ENCODE peak calls at places on chromosomes 4 and X, in nine cellular contexts. I is activated effector memory CD4-positive, alpha-beta T cell treated with anti-CD3 and anti-CD28 coated beads, Interleukin-2, amount 50 U/mL, for 16 hours; B is activated CD8-positive, alpha-beta T cell treated with anti-CD3 and anti-CD28 coated beads, Interleukin-2, amount 10 ng/mL, durations not matched to agents 7 days and 5 days; Y is left lung; P is NCI-H1417; F is glutamatergic neuron; S is HS-5; Z is BJ; Q is NCI-H1105. H is an unnamed sample.

GRCh38 chrX:79365591-79365990 is 1.5 kb downstream of the ITM2A start:
- DNase-seq in I (no peak), B (no peak), Y (no peak), P (no peak), F (no peak), S (no peak), Z (no peak), Q (no peak), H (no peak)

GRCh38 chrX:153794897-153795816 is 689 bp downstream of the SSR4 start:
- DNase-seq in I (no peak), B (peak), Y (no peak), P (peak), F (peak), S (no peak), Z (no peak), Q (no peak), H (no peak)

GRCh38 chr4:154911608-154912098 is 130.6 kb downstream of the RBM46 start:
- DNase-seq in I (no peak), B (no peak), Y (no peak), P (no peak), F (no peak), S (no peak), Z (no peak), Q (no peak), H (no peak)

GRCh38 chr4:44985938-44986337 is 259.6 kb upstream of the GNPDA2 start:
- DNase-seq in I (no peak), B (no peak), Y (no peak), P (no peak), F (no peak), S (no peak), Z (no peak), Q (no peak), H (no peak)

GRCh38 chr4:3707423-3708102 is 58.6 kb upstream of the ADRA2C start:
- DNase-seq in I (no peak), B (no peak), Y (peak), P (no peak), F (peak), S (no peak), Z (no peak), Q (no peak), H (no peak)

GRCh38 chr4:8355864-8356565 is 84.5 kb downstream of the ACOX3 start:
- DNase-seq in I (peak), B (no peak), Y (no peak), P (no peak), F (peak), S (no peak), Z (no peak), Q (no peak), H (no peak)

GRCh38 chr4:70931359-70931758 is 29.2 kb downstream of the MOB1B start:
- DNase-seq in I (no peak), B (no peak), Y (no peak), P (no peak), F (no peak), S (no peak), Z (no peak), Q (no peak), H (no peak)

GRCh38 chr4:113760852-113761681 is 471 bp downstream of the CAMK2D start:
- DNase-seq in I (peak), B (peak), Y (peak), P (peak), F (peak), S (no peak), Z (no peak), Q (no peak), H (no peak)

GRCh38 chr4:14168919-14169318 is 541.4 kb upstream of the BOD1L1 start:
- DNase-seq in I (no peak), B (no peak), Y (no peak), P (no peak), F (no peak), S (peak), Z (peak), Q (peak), H (no peak)

GRCh38 chr4:2080429-2081300 is 21.5 kb downstream of the NAT8L start:
- DNase-seq in I (peak), B (no peak), Y (peak), P (no peak), F (no peak), S (no peak), Z (no peak), Q (no peak), H (no peak)

GRCh38 chr4:53196195-53196641 is 169.6 kb downstream of the SCFD2 start:
- DNase-seq in I (no peak), B (no peak), Y (no peak), P (no peak), F (no peak), S (no peak), Z (no peak), Q (no peak), H (no peak)

GRCh38 chrX:65920620-65921019 is 119.3 kb downstream of the VSIG4 start:
- DNase-seq in I (no peak), B (no peak), Y (no peak), P (no peak), F (no peak), S (no peak), Z (no peak), Q (peak), H (peak)

GRCh38 chr4:48228887-48229462 is 40.7 kb downstream of the TEC start:
- DNase-seq in I (no peak), B (no peak), Y (no peak), P (no peak), F (no peak), S (no peak), Z (no peak), Q (no peak), H (no peak)

GRCh38 chr4:107740950-107741701 is 21.1 kb upstream of the PAPSS1 start:
- DNase-seq in I (no peak), B (no peak), Y (no peak), P (no peak), F (no peak), S (no peak), Z (peak), Q (no peak), H (no peak)

GRCh38 chr4:20474119-20474518 is 222.4 kb downstream of the SLIT2 start:
- DNase-seq in I (no peak), B (no peak), Y (no peak), P (no peak), F (no peak), S (no peak), Z (no peak), Q (no peak), H (no peak)

GRCh38 chr4:143668930-143669553 is 31.4 kb downstream of the FREM3 start:
- DNase-seq in I (no peak), B (no peak), Y (no peak), P (no peak), F (no peak), S (no peak), Z (no peak), Q (no peak), H (no peak)

GRCh38 chrX:72296991-72297390 is 8.7 kb downstream of the CITED1 start:
- DNase-seq in I (no peak), B (no peak), Y (no peak), P (no peak), F (no peak), S (no peak), Z (no peak), Q (no peak), H (no peak)

GRCh38 chrX:1480082-1480785 is 27.5 kb upstream of the ASMTL start:
- DNase-seq in I (no peak), B (peak), Y (no peak), P (no peak), F (no peak), S (no peak), Z (no peak), Q (no peak), H (no peak)

GRCh38 chrX:65586491-65586890 is 51.9 kb upstream of the LAS1L start:
- DNase-seq in I (no peak), B (no peak), Y (no peak), P (no peak), F (no peak), S (no peak), Z (no peak), Q (no peak), H (no peak)

GRCh38 chr4:190020790-190021717 is 6.0 kb downstream of the FRG2 start:
- DNase-seq in I (peak), B (peak), Y (peak), P (no peak), F (peak), S (no peak), Z (no peak), Q (no peak), H (no peak)

GRCh38 chr4:89724716-89725115 is 112.2 kb downstream of the SNCA start:
- DNase-seq in I (no peak), B (no peak), Y (no peak), P (no peak), F (no peak), S (peak), Z (peak), Q (no peak), H (no peak)

GRCh38 chrX:29468911-29469494 is 746.4 kb upstream of the MAGEB2 start:
- DNase-seq in I (no peak), B (no peak), Y (no peak), P (no peak), F (no peak), S (no peak), Z (no peak), Q (no peak), H (no peak)

GRCh38 chr4:41185614-41186609 is 28.4 kb downstream of the APBB2 start:
- DNase-seq in I (no peak), B (no peak), Y (no peak), P (peak), F (no peak), S (no peak), Z (no peak), Q (no peak), H (no peak)

GRCh38 chr4:105246712-105247111 is 100.0 kb downstream of the TET2 start:
- DNase-seq in I (no peak), B (no peak), Y (no peak), P (no peak), F (no peak), S (peak), Z (peak), Q (no peak), H (no peak)

GRCh38 chrX:40410859-40411258 is 169.9 kb upstream of the ATP6AP2 start:
- DNase-seq in I (no peak), B (no peak), Y (no peak), P (no peak), F (no peak), S (no peak), Z (no peak), Q (no peak), H (no peak)

GRCh38 chr4:151806511-151806927 is 45.7 kb upstream of the GATB start:
- DNase-seq in I (no peak), B (no peak), Y (no peak), P (no peak), F (no peak), S (peak), Z (peak), Q (no peak), H (no peak)

GRCh38 chrX:52263417-52263816 is 78.7 kb downstream of the MAGED4 start:
- DNase-seq in I (no peak), B (no peak), Y (no peak), P (no peak), F (no peak), S (no peak), Z (no peak), Q (no peak), H (no peak)

GRCh38 chr4:1072830-1073446 is 40.4 kb downstream of the RNF212 start:
- DNase-seq in I (peak), B (peak), Y (no peak), P (no peak), F (peak), S (no peak), Z (no peak), Q (no peak), H (no peak)

GRCh38 chr4:153655928-153656327 is 28.2 kb upstream of the TLR2 start:
- DNase-seq in I (no peak), B (no peak), Y (no peak), P (no peak), F (no peak), S (no peak), Z (no peak), Q (no peak), H (no peak)

GRCh38 chr4:148651991-148652390 is 209.8 kb upstream of the NR3C2 start:
- DNase-seq in I (no peak), B (no peak), Y (no peak), P (no peak), F (no peak), S (no peak), Z (no peak), Q (no peak), H (no peak)

GRCh38 chr4:127250577-127250976 is 382.2 kb upstream of the INTU start:
- DNase-seq in I (no peak), B (no peak), Y (no peak), P (no peak), F (no peak), S (no peak), Z (no peak), Q (no peak), H (no peak)

GRCh38 chr4:762211-763190 is 56.9 kb downstream of the PCGF3 start:
- DNase-seq in I (no peak), B (no peak), Y (peak), P (no peak), F (peak), S (no peak), Z (no peak), Q (no peak), H (no peak)